ENCODE peak calls at places on chromosome 11, in five cellular contexts. R, E, P, D and I are unnamed samples.

GRCh38 chr11:134207538-134208239 is 16.1 kb downstream of the NCAPD3 start:
- DNase-seq in E (peak; percentile 70), D (no peak), R (peak; percentile 46), P (peak; percentile 45), I (peak; percentile 44)

GRCh38 chr11:104015649-104016415 is 20.6 kb upstream of the DDI1 start:
- DNase-seq in P (no peak), E (no peak), R (no peak), D (no peak), I (no peak)

GRCh38 chr11:124889692-124890091 is 8.0 kb downstream of the ROBO4 start:
- DNase-seq in E (no peak), R (no peak), P (no peak), D (no peak), I (no peak)

GRCh38 chr11:17765381-17766359 is 31.1 kb downstream of the KCNC1 start:
- DNase-seq in D (no peak), E (no peak), P (no peak), R (no peak), I (no peak)

GRCh38 chr11:58629857-58630256 is 7.4 kb downstream of the CNTF start:
- DNase-seq in P (peak; percentile 30), R (no peak), E (peak; percentile 59), D (no peak), I (peak; percentile 37)

GRCh38 chr11:115324569-115325432 is 179.4 kb downstream of the CADM1 start:
- DNase-seq in D (no peak), E (peak; percentile 50), P (peak; percentile 17), R (no peak), I (peak; percentile 36)

GRCh38 chr11:72805214-72805613 is 9.0 kb upstream of the ATG16L2 start:
- DNase-seq in E (no peak), P (no peak), R (no peak), D (no peak), I (no peak)

GRCh38 chr11:101516546-101516945 is 67.3 kb downstream of the TRPC6 start:
- DNase-seq in D (no peak), E (no peak), P (no peak), R (no peak), I (no peak)

GRCh38 chr11:87437844-87438223 is 400.1 kb downstream of the TMEM135 start:
- DNase-seq in E (no peak), D (no peak), P (no peak), R (no peak), I (no peak)

GRCh38 chr11:124415356-124415923 is 9.2 kb downstream of the OR8B4 start:
- DNase-seq in D (no peak), E (peak; percentile 2), R (no peak), P (no peak), I (no peak)

GRCh38 chr11:67651976-67652895 is 1.7 kb upstream of the ACY3 start:
- DNase-seq in P (no peak), R (no peak), E (no peak), D (no peak), I (no peak)

GRCh38 chr11:57476883-57477506 is 16.7 kb downstream of the RTN4RL2 start:
- DNase-seq in E (peak; percentile 45), P (peak; percentile 55), R (no peak), D (no peak), I (peak; percentile 67)

GRCh38 chr11:95296621-95297025 is 65.6 kb upstream of the SESN3 start:
- DNase-seq in R (no peak), E (no peak), D (no peak), P (no peak), I (no peak)

GRCh38 chr11:90468923-90469322 is 246.1 kb upstream of the CHORDC1 start:
- DNase-seq in P (no peak), D (no peak), R (no peak), E (no peak), I (no peak)

GRCh38 chr11:112539165-112539564 is 278.5 kb upstream of the PLET1 start:
- DNase-seq in R (no peak), D (no peak), P (no peak), E (no peak), I (no peak)

GRCh38 chr11:7691759-7692334 is 14.4 kb downstream of the OVCH2 start:
- DNase-seq in P (no peak), D (no peak), R (no peak), E (no peak), I (no peak)

GRCh38 chr11:64711944-64712306 is 11.1 kb downstream of the NRXN2 start:
- DNase-seq in E (no peak), R (no peak), P (no peak), D (no peak), I (no peak)

GRCh38 chr11:64712430-64713030 is 10.5 kb downstream of the NRXN2 start:
- DNase-seq in D (no peak), R (no peak), P (no peak), E (no peak), I (no peak)

GRCh38 chr11:64710418-64711137 is 12.4 kb downstream of the NRXN2 start:
- DNase-seq in D (no peak), P (no peak), E (no peak), R (no peak), I (no peak)

GRCh38 chr11:64713031-64713780 is 9.8 kb downstream of the NRXN2 start:
- DNase-seq in D (no peak), P (peak; percentile 25), R (no peak), E (peak; percentile 35), I (no peak)

DNA sequence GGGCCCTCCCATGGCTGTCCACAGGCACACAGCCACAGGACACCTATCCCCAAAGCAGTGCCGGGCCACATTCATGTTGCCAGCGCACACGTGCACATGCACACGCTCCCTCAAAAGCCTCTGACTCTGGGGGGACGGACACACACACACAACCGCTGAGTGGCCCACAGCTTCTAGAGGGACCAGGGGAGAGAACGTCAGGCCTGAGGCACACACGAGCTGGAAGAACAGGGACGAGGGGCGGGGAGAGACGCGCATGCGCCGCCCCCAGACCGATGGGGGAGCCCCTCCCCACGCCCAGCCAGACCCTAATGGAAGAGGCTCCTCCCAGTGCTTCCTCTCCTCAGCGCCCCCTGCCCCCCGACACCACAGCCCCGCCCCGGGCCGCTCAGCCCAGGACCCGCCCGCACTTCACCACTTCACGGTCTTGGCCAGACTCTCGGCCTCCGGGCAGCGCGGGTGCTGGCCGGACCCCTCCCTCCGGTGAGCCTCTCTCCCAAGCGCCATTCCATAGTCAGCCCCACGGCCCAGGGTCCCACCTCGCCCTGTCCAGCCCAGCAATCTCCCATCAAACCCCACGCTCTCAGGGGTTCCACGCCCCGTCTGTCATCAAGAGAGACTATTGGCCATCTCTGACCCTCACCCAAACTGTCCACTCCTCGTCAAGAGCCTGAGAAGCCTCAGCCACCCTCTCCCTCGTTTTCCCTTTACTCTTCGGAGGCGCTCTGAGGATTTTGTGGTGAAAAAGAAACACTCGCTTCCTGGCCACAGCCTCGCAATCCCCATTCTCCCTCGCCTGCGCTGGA is 11.7 kb downstream of the NRXN2 start:
- DNase-seq in D (no peak), R (no peak), P (no peak), E (no peak), I (no peak)
- H3K4me3 ChIP-seq in D (no peak overlapping the region), R (no peak overlapping the region), P (no peak overlapping the region), E (no peak overlapping the region), I (no peak overlapping the region)

DNA sequence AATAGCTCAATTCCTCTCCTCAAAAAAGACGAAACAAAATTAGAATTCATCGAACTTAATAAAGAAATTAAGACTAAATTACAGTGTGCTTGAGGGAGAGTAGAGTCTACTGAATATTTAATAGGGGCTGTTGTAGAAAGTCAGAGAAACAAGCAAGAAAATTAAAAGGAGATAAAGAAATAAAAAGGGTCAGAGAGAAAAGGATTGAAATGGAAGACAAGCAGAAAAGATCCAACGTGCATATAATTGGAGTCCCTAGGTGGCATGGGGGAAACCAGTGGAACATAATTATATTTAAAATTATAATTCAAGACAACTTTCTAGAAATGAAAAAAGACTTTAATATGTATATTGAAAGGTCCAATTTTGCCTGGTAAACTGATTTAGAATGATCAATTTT is 74.3 kb downstream of the ACER3 start:
- DNase-seq in R (no peak), P (no peak), D (no peak), E (no peak), I (no peak)
- H3K4me1 ChIP-seq in R (no peaks in the 10 kb centered on the region), P (no peaks in the 10 kb centered on the region), D (no peaks in the 10 kb centered on the region), E (no peaks in the 10 kb centered on the region), I (no peaks in the 10 kb centered on the region)

DNA sequence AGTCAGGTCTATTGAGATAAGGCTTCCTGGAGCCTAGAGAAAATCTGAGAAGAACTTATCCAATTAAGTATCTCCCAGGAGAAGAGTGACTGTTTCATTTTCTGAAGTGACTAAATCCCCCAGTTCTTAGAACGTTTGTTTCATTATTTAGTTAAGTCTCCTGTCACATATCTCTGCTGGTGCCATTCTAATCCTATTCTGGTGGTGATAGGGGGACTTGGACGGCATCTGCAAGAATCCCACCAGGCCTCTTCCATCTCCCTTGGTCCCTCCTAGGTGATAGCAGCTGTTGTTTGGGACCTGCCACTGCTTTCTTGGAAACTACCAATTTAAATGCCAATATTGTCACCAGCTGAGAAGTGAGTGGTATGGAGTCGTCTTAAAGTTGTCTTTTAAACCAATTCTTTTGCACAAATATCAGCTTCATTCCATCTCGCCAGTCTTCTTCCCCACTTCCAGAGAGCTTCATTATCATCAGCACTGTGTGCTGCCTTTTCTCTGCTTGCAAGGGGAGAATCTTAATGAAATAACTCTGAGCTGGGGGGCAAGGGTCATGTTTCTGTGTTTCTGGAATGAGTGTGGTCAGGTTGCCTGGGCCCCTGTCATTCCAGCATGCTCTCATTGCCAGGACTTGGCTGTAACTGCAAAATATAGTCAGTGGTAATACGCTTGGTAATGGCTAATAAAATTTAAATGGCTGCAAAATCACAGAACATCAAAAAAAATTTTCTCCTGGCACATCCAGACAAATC is 104.8 kb downstream of the LDLRAD3 start:
- DNase-seq in R (no peak), P (no peak), D (no peak), E (no peak), I (no peak)
- H3K4me3 ChIP-seq in R (no peak overlapping the region), P (no peak overlapping the region), D (no peak overlapping the region), E (no peak overlapping the region), I (no peak overlapping the region)

GRCh38 chr11:65571420-65571819 is 918 bp upstream of the FAM89B start:
- DNase-seq in E (no peak), R (no peak), D (no peak), P (no peak), I (no peak)
- H3K4me1 ChIP-seq in E (peaks cover 55% of the 10 kb centered on the region), R (peaks cover 67% of the 10 kb centered on the region), D (peaks cover 81% of the 10 kb centered on the region), P (peaks cover 69% of the 10 kb centered on the region), I (peaks cover 35% of the 10 kb centered on the region)

GRCh38 chr11:64537876-64538275 is 53.1 kb upstream of the SLC22A12 start:
- DNase-seq in D (no peak), E (no peak), P (no peak), R (no peak), I (no peak)
- H3K4me3 ChIP-seq in D (no peak overlapping the region), E (no peak overlapping the region), P (no peak overlapping the region), R (no peak overlapping the region), I (no peak overlapping the region)

DNA sequence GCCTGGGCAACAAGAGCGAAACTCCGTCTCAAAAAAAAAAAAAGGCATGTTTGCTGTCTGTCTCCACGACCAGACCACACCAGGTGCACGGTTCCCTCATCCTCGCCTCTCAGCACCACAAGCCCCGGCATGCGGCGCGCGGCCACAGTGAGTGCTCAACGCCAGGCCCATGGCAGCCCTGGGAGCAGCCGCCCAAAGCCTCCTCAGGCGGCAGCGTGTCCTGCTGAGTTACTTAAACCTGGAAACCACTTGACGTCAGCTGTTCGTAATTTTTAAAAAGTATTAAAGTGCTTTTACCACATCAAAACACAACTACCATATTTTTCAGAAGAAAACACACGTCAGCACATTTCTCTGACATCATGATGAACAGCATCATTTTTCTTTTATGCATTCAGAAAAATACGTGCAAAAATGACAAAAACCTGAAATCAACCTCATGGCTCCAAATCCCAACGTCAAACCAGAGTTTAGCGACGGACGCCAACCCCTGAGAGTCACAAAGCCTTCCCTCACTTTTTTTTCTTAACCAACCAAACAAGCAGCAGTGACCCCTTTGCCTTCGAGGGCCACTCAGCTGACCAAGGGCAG is 2.1 kb downstream of the DEAF1 start:
- DNase-seq in P (peak; percentile 52), R (no peak), E (no peak), D (no peak), I (no peak)
- H3K4me1 ChIP-seq in P (peaks cover 37% of the 10 kb centered on the region), R (peaks cover 50% of the 10 kb centered on the region), E (peaks cover 30% of the 10 kb centered on the region), D (peaks cover 40% of the 10 kb centered on the region), I (peaks cover 19% of the 10 kb centered on the region)